ENCODE peak calls at places on chromosomes 4 and X, in eight cellular contexts. One of them, this sample, is unnamed.

GRCh38 chr4:22363071-22363470 is 152.8 kb downstream of the ADGRA3 start:
- DNase-seq in Caki2: no peak
- DNase-seq in left kidney: no peak
- DNase-seq in NCI-H1417 treated with DMSO at 0.1 percent for 48 hours: no peak
- DNase-seq in foreskin fibroblast: no peak
- DNase-seq in T-cell: no peak
- DNase-seq in MCF 10A: no peak
- DNase-seq in HTR-8/SVneo: no peak
- DNase-seq in this sample: no peak

GRCh38 chr4:80393246-80393969 is 57.9 kb downstream of the CFAP299 start:
- DNase-seq in Caki2: no peak
- DNase-seq in left kidney: no peak
- DNase-seq in NCI-H1417 treated with DMSO at 0.1 percent for 48 hours: no peak
- DNase-seq in foreskin fibroblast: peak; percentile 83
- DNase-seq in T-cell: no peak
- DNase-seq in MCF 10A: peak; percentile 62
- DNase-seq in HTR-8/SVneo: no peak
- DNase-seq in this sample: no peak

GRCh38 chrX:2501246-2502102 is 698 bp upstream of the DHRSX start:
- DNase-seq in Caki2: no peak
- DNase-seq in left kidney: no peak
- DNase-seq in NCI-H1417 treated with DMSO at 0.1 percent for 48 hours: no peak
- DNase-seq in foreskin fibroblast: no peak
- DNase-seq in T-cell: no peak
- DNase-seq in MCF 10A: no peak
- DNase-seq in HTR-8/SVneo: no peak
- DNase-seq in this sample: no peak

GRCh38 chrX:24372021-24372763 is 11.8 kb downstream of the SUPT20HL1 start:
- DNase-seq in Caki2: no peak
- DNase-seq in left kidney: peak; percentile 35
- DNase-seq in NCI-H1417 treated with DMSO at 0.1 percent for 48 hours: no peak
- DNase-seq in foreskin fibroblast: no peak
- DNase-seq in T-cell: no peak
- DNase-seq in MCF 10A: no peak
- DNase-seq in HTR-8/SVneo: no peak
- DNase-seq in this sample: no peak

GRCh38 chr4:189124149-189124758 is 816.4 kb upstream of the FRG1 start:
- DNase-seq in Caki2: peak; percentile 22
- DNase-seq in left kidney: peak; percentile 62
- DNase-seq in NCI-H1417 treated with DMSO at 0.1 percent for 48 hours: no peak
- DNase-seq in foreskin fibroblast: peak; percentile 79
- DNase-seq in T-cell: no peak
- DNase-seq in MCF 10A: peak; percentile 47
- DNase-seq in HTR-8/SVneo: peak; percentile 43
- DNase-seq in this sample: no peak

GRCh38 chrX:134174273-134174660 is 62.7 kb upstream of the CCDC160 start:
- DNase-seq in Caki2: no peak
- DNase-seq in left kidney: no peak
- DNase-seq in NCI-H1417 treated with DMSO at 0.1 percent for 48 hours: no peak
- DNase-seq in foreskin fibroblast: no peak
- DNase-seq in T-cell: no peak
- DNase-seq in MCF 10A: no peak
- DNase-seq in HTR-8/SVneo: no peak
- DNase-seq in this sample: no peak

GRCh38 chrX:27815209-27815608 is 7.4 kb downstream of the MAGEB10 start:
- DNase-seq in Caki2: peak; percentile 67
- DNase-seq in left kidney: no peak
- DNase-seq in NCI-H1417 treated with DMSO at 0.1 percent for 48 hours: no peak
- DNase-seq in foreskin fibroblast: no peak
- DNase-seq in T-cell: no peak
- DNase-seq in MCF 10A: peak; percentile 43
- DNase-seq in HTR-8/SVneo: no peak
- DNase-seq in this sample: no peak

GRCh38 chr4:107719211-107719926 is 665 bp downstream of the PAPSS1 start:
- DNase-seq in Caki2: peak; percentile 31
- DNase-seq in left kidney: no peak
- DNase-seq in NCI-H1417 treated with DMSO at 0.1 percent for 48 hours: no peak
- DNase-seq in foreskin fibroblast: peak; percentile 57
- DNase-seq in T-cell: peak; percentile 13
- DNase-seq in MCF 10A: peak; percentile 63
- DNase-seq in HTR-8/SVneo: no peak
- DNase-seq in this sample: no peak

GRCh38 chr4:67438975-67439374 is 106.3 kb downstream of the CENPC start:
- DNase-seq in Caki2: no peak
- DNase-seq in left kidney: no peak
- DNase-seq in NCI-H1417 treated with DMSO at 0.1 percent for 48 hours: no peak
- DNase-seq in foreskin fibroblast: no peak
- DNase-seq in T-cell: no peak
- DNase-seq in MCF 10A: no peak
- DNase-seq in HTR-8/SVneo: no peak
- DNase-seq in this sample: no peak

GRCh38 chr4:162557516-162558106 is 393.8 kb upstream of the FSTL5 start:
- DNase-seq in Caki2: no peak
- DNase-seq in left kidney: no peak
- DNase-seq in NCI-H1417 treated with DMSO at 0.1 percent for 48 hours: no peak
- DNase-seq in foreskin fibroblast: no peak
- DNase-seq in T-cell: no peak
- DNase-seq in MCF 10A: no peak
- DNase-seq in HTR-8/SVneo: no peak
- DNase-seq in this sample: no peak

GRCh38 chr4:15396157-15396800 is 31.6 kb upstream of the C1QTNF7 start:
- DNase-seq in Caki2: peak; percentile 13
- DNase-seq in left kidney: peak; percentile 62
- DNase-seq in NCI-H1417 treated with DMSO at 0.1 percent for 48 hours: no peak
- DNase-seq in foreskin fibroblast: peak; percentile 68
- DNase-seq in T-cell: peak; percentile 26
- DNase-seq in MCF 10A: peak; percentile 63
- DNase-seq in HTR-8/SVneo: peak; percentile 51
- DNase-seq in this sample: no peak

GRCh38 chr4:178966644-178967043 is 1524.4 kb upstream of the AGA start:
- DNase-seq in Caki2: no peak
- DNase-seq in left kidney: no peak
- DNase-seq in NCI-H1417 treated with DMSO at 0.1 percent for 48 hours: no peak
- DNase-seq in foreskin fibroblast: no peak
- DNase-seq in T-cell: no peak
- DNase-seq in MCF 10A: no peak
- DNase-seq in HTR-8/SVneo: no peak
- DNase-seq in this sample: no peak

GRCh38 chrX:152900937-152901445 is 3.1 kb downstream of the ZNF185 start:
- DNase-seq in Caki2: no peak
- DNase-seq in left kidney: no peak
- DNase-seq in NCI-H1417 treated with DMSO at 0.1 percent for 48 hours: no peak
- DNase-seq in foreskin fibroblast: no peak
- DNase-seq in T-cell: no peak
- DNase-seq in MCF 10A: no peak
- DNase-seq in HTR-8/SVneo: no peak
- DNase-seq in this sample: no peak

This sample was measured in vagina.